ENCODE peak calls at places on chromosomes 2 and 18, in nine cellular contexts. J, Q, X, P, D, U, W, I and N are unnamed samples.
A peak's percentile ranks its signal among the peaks of the same experiment; 100 is the strongest.

GRCh38 chr18:39523281-39523680 is 1957.7 kb upstream of the CELF4 start:
- DNase-seq in U (no peak), J (peak; percentile 35), D (no peak), X (peak; percentile 75), Q (no peak), W (no peak), I (no peak), P (peak; percentile 2), N (no peak)

GRCh38 chr2:64609229-64609994 is 44.3 kb downstream of the SERTAD2 start:
- DNase-seq in U (peak; percentile 42), Q (peak; percentile 57), X (peak; percentile 39), P (peak; percentile 24), J (peak; percentile 93), I (peak; percentile 90), W (peak; percentile 63), D (peak; percentile 51), N (peak; percentile 84)

GRCh38 chr2:32832821-32833220 is 113.9 kb upstream of the LTBP1 start:
- DNase-seq in I (no peak), D (no peak), P (peak; percentile 69), W (no peak), J (peak; percentile 14), X (peak; percentile 16), Q (no peak), U (no peak), N (no peak)

GRCh38 chr2:24182507-24182906 is 7.7 kb downstream of the FAM228A start:
- DNase-seq in P (no peak), U (no peak), W (no peak), J (no peak), I (no peak), Q (no peak), D (peak; percentile 84), X (no peak), N (no peak)

GRCh38 chr2:116094196-116094595 is 1651.8 kb downstream of the DPP10 start:
- DNase-seq in I (no peak), J (no peak), U (no peak), X (no peak), P (no peak), W (no peak), D (no peak), Q (no peak), N (peak; percentile 28)

GRCh38 chr18:37499008-37499407 is 66.6 kb downstream of the CELF4 start:
- DNase-seq in Q (no peak), W (no peak), I (no peak), D (no peak), U (no peak), X (no peak), J (no peak), P (no peak), N (no peak)

GRCh38 chr2:43708178-43708577 is 31.9 kb upstream of the C1GALT1C1L start:
- DNase-seq in D (no peak), W (no peak), Q (no peak), U (no peak), X (no peak), P (no peak), J (no peak), I (no peak), N (no peak)

GRCh38 chr2:190121971-190122370 is 59.4 kb upstream of the MSTN start:
- DNase-seq in U (no peak), J (no peak), X (peak; percentile 44), D (no peak), I (no peak), W (no peak), Q (no peak), P (peak; percentile 11), N (no peak)

GRCh38 chr2:95159690-95160449 is at the start of gene ZNF514:
- DNase-seq in P (peak; percentile 78), J (peak; percentile 92), I (peak; percentile 94), W (peak; percentile 74), Q (peak; percentile 62), U (peak; percentile 53), X (peak; percentile 52), D (peak; percentile 18), N (peak; percentile 92)

GRCh38 chr2:107717666-107718065 is 109.0 kb upstream of the RGPD4 start:
- DNase-seq in D (peak; percentile 21), W (no peak), Q (no peak), X (no peak), J (no peak), U (no peak), P (no peak), I (no peak), N (no peak)

GRCh38 chr2:61042807-61043206 is 22.9 kb upstream of the SANBR start:
- DNase-seq in W (no peak), I (no peak), J (no peak), D (no peak), P (no peak), Q (no peak), X (peak; percentile 7), U (no peak), N (no peak)

GRCh38 chr2:1509271-1509995 is 96.2 kb downstream of the TPO start:
- DNase-seq in W (no peak), Q (no peak), J (no peak), X (no peak), I (no peak), P (no peak), U (no peak), D (no peak), N (no peak)

GRCh38 chr18:59500765-59501164 is 141.7 kb upstream of the LMAN1 start:
- DNase-seq in I (no peak), P (no peak), X (peak; percentile 28), J (no peak), W (no peak), D (no peak), U (no peak), Q (no peak), N (no peak)

GRCh38 chr2:140643761-140644187 is 1487.0 kb downstream of the LRP1B start:
- DNase-seq in D (no peak), Q (no peak), I (no peak), U (no peak), J (no peak), W (no peak), X (peak; percentile 57), P (peak; percentile 60), N (no peak)

GRCh38 chr2:6957910-6958615 is 40.9 kb downstream of the RNF144A start:
- DNase-seq in I (no peak), Q (no peak), W (no peak), U (no peak), J (no peak), X (peak; percentile 87), D (no peak), P (no peak), N (no peak)

GRCh38 chr18:79379931-79380815 is 15.6 kb upstream of the NFATC1 start:
- DNase-seq in U (no peak), Q (no peak), X (no peak), J (peak; percentile 5), P (no peak), I (peak; percentile 65), D (no peak), W (no peak), N (peak; percentile 43)

GRCh38 chr2:69059731-69060290 is 46.8 kb downstream of the ANTXR1 start:
- DNase-seq in W (no peak), I (no peak), Q (no peak), U (no peak), P (peak; percentile 80), D (no peak), X (peak; percentile 16), J (no peak), N (no peak)

GRCh38 chr2:133607679-133608078 is 39.4 kb upstream of the NCKAP5 start:
- DNase-seq in D (no peak), P (no peak), Q (no peak), X (no peak), W (no peak), I (no peak), J (no peak), U (no peak), N (no peak)

GRCh38 chr2:219643084-219643473 is 15.6 kb downstream of the SLC4A3 start:
- DNase-seq in W (no peak), X (no peak), D (no peak), U (no peak), J (no peak), P (no peak), I (no peak), Q (no peak), N (no peak)

GRCh38 chr2:118168606-118169005 is 80.3 kb downstream of the INSIG2 start:
- DNase-seq in U (no peak), D (no peak), X (no peak), J (no peak), W (no peak), Q (no peak), P (no peak), I (no peak), N (no peak)

GRCh38 chr2:37377187-37377532 is 32.7 kb downstream of the QPCT start:
- DNase-seq in X (peak; percentile 83), J (peak; percentile 23), I (no peak), U (no peak), D (no peak), Q (no peak), P (peak; percentile 83), W (no peak), N (no peak)

GRCh38 chr2:113067681-113068080 is at the start of gene IL1F10:
- DNase-seq in P (no peak), Q (no peak), J (no peak), W (no peak), I (no peak), X (no peak), D (no peak), U (no peak), N (no peak)

GRCh38 chr2:225573603-225574002 is 174.1 kb downstream of the NYAP2 start:
- DNase-seq in I (no peak), X (no peak), W (no peak), J (no peak), U (no peak), D (no peak), Q (no peak), P (no peak), N (no peak)

GRCh38 chr2:232340171-232340935 is 38.2 kb upstream of the ALPP start:
- DNase-seq in X (no peak), W (no peak), Q (no peak), D (no peak), I (no peak), J (no peak), P (no peak), U (no peak), N (no peak)

GRCh38 chr18:10054366-10054765 is 140.6 kb downstream of the VAPA start:
- DNase-seq in W (no peak), X (no peak), J (no peak), I (no peak), U (no peak), Q (no peak), P (no peak), D (no peak), N (no peak)

GRCh38 chr18:56967032-56967431 is 179.9 kb upstream of the BOD1L2 start:
- DNase-seq in J (no peak), D (no peak), X (no peak), Q (no peak), P (no peak), I (no peak), U (no peak), W (no peak), N (no peak)

GRCh38 chr2:209277444-209277843 is 146.4 kb upstream of the MAP2 start:
- DNase-seq in D (no peak), X (no peak), J (no peak), U (no peak), P (no peak), Q (no peak), W (no peak), I (no peak), N (no peak)

GRCh38 chr2:168976034-168976654 is 55.0 kb downstream of the ABCB11 start:
- DNase-seq in U (no peak), P (no peak), J (no peak), Q (no peak), I (no peak), D (no peak), W (no peak), X (no peak), N (no peak)

GRCh38 chr18:58793361-58793760 is 71.3 kb upstream of the ZNF532 start:
- DNase-seq in I (no peak), P (peak; percentile 71), X (peak; percentile 90), Q (no peak), J (peak; percentile 67), D (no peak), W (no peak), U (no peak), N (no peak)

GRCh38 chr18:55384551-55385275 is 203.3 kb downstream of the TCF4 start:
- DNase-seq in X (peak; percentile 49), D (no peak), I (no peak), J (peak; percentile 39), W (no peak), P (peak; percentile 29), Q (peak; percentile 22), U (no peak), N (no peak)

GRCh38 chr2:21501344-21502027 is 377.7 kb downstream of the TDRD15 start:
- DNase-seq in X (no peak), P (no peak), J (peak; percentile 2), D (no peak), W (no peak), I (no peak), U (no peak), Q (no peak), N (no peak)